ENCODE peak calls at places on chromosomes 1 and 21, in six cellular contexts. H is upper lobe of left lung, X is HFF-Myc, V is lower lobe of right lung, S is brain microvascular endothelial cell, O is left ventricle myocardium inferior. G is an unnamed sample.

GRCh38 chr1:47533176-47534039 is 95.6 kb downstream of the FOXD2 start:
- DNase-seq in V (peak), X (peak), S (peak), H (peak), O (peak), G (peak)

GRCh38 chr1:158048371-158049067 is 55.1 kb downstream of the KIRREL1 start:
- DNase-seq in S (no peak), X (no peak), H (no peak), O (no peak), V (no peak), G (no peak)

GRCh38 chr1:21268281-21269239 is 21.7 kb downstream of the ECE1 start:
- DNase-seq in H (no peak), X (no peak), S (no peak), O (no peak), V (no peak), G (no peak)

GRCh38 chr1:245809361-245809760 is 654.6 kb downstream of the KIF26B start:
- DNase-seq in S (no peak), V (no peak), X (no peak), H (no peak), O (no peak), G (peak)

GRCh38 chr1:106435269-106435668 is 621.2 kb upstream of the PRMT6 start:
- DNase-seq in V (no peak), S (no peak), X (no peak), H (no peak), O (no peak), G (no peak)

GRCh38 chr1:167819849-167820683 is 93.9 kb downstream of the ADCY10 start:
- DNase-seq in X (peak), S (peak), V (peak), O (peak), H (peak), G (no peak)

GRCh38 chr1:147292635-147293251 is 50.3 kb downstream of the CHD1L start:
- DNase-seq in S (peak), X (peak), H (no peak), V (no peak), O (no peak), G (no peak)

GRCh38 chr21:14917762-14918161 is 147.0 kb downstream of the NRIP1 start:
- DNase-seq in H (no peak), S (no peak), X (no peak), O (no peak), V (no peak), G (no peak)

GRCh38 chr1:180311011-180311730 is 81.1 kb downstream of the LHX4 start:
- DNase-seq in S (peak), V (no peak), H (no peak), O (no peak), X (no peak), G (no peak)

GRCh38 chr1:232293361-232293760 is 336.6 kb downstream of the SIPA1L2 start:
- DNase-seq in O (no peak), X (no peak), V (no peak), S (no peak), H (no peak), G (no peak)

GRCh38 chr1:93600663-93601062 is 81.0 kb downstream of the BCAR3 start:
- DNase-seq in O (no peak), S (no peak), H (no peak), X (no peak), V (no peak), G (no peak)

GRCh38 chr1:197320991-197321531 is 53.0 kb downstream of the CRB1 start:
- DNase-seq in X (no peak), H (no peak), V (no peak), O (no peak), S (peak), G (no peak)

GRCh38 chr1:194033646-194034045 is 847.2 kb upstream of the B3GALT2 start:
- DNase-seq in S (no peak), H (no peak), X (no peak), O (no peak), V (no peak), G (no peak)

GRCh38 chr1:178724734-178725602 is at the start of gene RALGPS2:
- DNase-seq in X (no peak), V (peak), O (peak), H (peak), S (peak), G (peak)

GRCh38 chr21:38831526-38832467 is 26.1 kb downstream of the ETS2 start:
- DNase-seq in X (peak), O (peak), H (no peak), V (peak), S (peak), G (no peak)

GRCh38 chr21:31329431-31330143 is 14.5 kb downstream of the TIAM1 start:
- DNase-seq in H (no peak), S (no peak), O (no peak), X (no peak), V (no peak), G (no peak)

GRCh38 chr1:204445860-204446412 is 34.3 kb upstream of the PPP1R15B start:
- DNase-seq in V (no peak), H (peak), X (no peak), O (no peak), S (peak), G (no peak)

GRCh38 chr1:14835725-14836124 is 237.2 kb downstream of the KAZN start:
- DNase-seq in H (no peak), S (no peak), X (no peak), V (no peak), O (no peak), G (no peak)

GRCh38 chr1:16420719-16421118 is 16.5 kb downstream of the SPATA21 start:
- DNase-seq in H (no peak), O (no peak), X (no peak), S (no peak), V (no peak), G (no peak)

GRCh38 chr1:8217011-8217711 is 100.8 kb upstream of the SLC45A1 start:
- DNase-seq in V (peak), X (no peak), O (peak), S (no peak), H (peak), G (no peak)

GRCh38 chr1:55310517-55310927 is 95.4 kb upstream of the USP24 start:
- DNase-seq in H (no peak), S (peak), O (no peak), X (peak), V (no peak), G (no peak)

GRCh38 chr1:206736878-206737728 is 33.5 kb upstream of the IL19 start:
- DNase-seq in O (no peak), H (no peak), S (no peak), V (no peak), X (no peak), G (no peak)

GRCh38 chr1:3155056-3155805 is 86.2 kb downstream of the PRDM16 start:
- DNase-seq in O (no peak), X (no peak), V (no peak), S (no peak), H (peak), G (no peak)

GRCh38 chr1:56081151-56081550 is 498.2 kb downstream of the PLPP3 start:
- DNase-seq in H (no peak), X (no peak), S (peak), O (peak), V (peak), G (no peak)

GRCh38 chr1:207893737-207894582 is 17.0 kb downstream of the CD34 start:
- DNase-seq in H (no peak), S (no peak), O (no peak), X (no peak), V (no peak), G (no peak)
- TF ChIP-seq CTCF in H (no peak), S (no peak), O (no peak), X (no peak), V (no peak), G (no peak)

GRCh38 chr1:33147997-33148314 is 33.9 kb downstream of the TRIM62 start:
- DNase-seq in V (no peak), O (no peak), H (no peak), X (no peak), S (peak), G (no peak)
- TF ChIP-seq CTCF in V (no peak), O (no peak), H (no peak), X (peak), S (peak), G (peak)

DNA sequence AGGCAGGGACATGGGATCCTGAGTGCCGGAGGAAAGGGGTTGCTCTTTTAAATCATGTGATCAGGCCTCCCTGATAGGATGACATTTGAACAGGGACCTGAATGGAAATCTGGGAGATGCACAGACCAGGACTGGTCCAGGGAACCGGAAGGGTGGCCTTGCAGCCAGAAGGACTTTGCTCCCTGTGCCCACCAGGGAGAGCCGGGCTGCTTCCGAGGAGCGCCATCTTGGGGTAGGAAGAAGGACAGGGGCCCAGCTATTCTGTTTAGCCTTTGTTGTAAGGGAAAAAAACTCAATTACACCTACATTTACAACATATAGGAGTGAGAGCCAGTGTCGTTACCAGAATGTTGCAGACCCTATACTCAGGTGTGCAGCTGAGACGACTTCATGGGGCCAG is 5.5 kb downstream of the KLHDC7A start:
- DNase-seq in H (no peak), V (no peak), X (no peak), S (no peak), O (no peak), G (no peak)
- TF ChIP-seq CTCF in H (no peak), V (no peak), X (no peak), S (no peak), O (no peak), G (peak)

GRCh38 chr1:29124366-29125236 is 898 bp upstream of the TMEM200B start:
- DNase-seq in H (peak), X (no peak), S (peak), V (peak), O (peak), G (peak)
- TF ChIP-seq CTCF in H (peak), X (peak), S (peak), V (peak), O (peak), G (peak)

GRCh38 chr1:150134537-150134936 is 15.2 kb upstream of the PLEKHO1 start:
- DNase-seq in O (no peak), X (no peak), V (no peak), H (no peak), S (no peak), G (no peak)

GRCh38 chr1:150142083-150142482 is 7.6 kb upstream of the PLEKHO1 start:
- DNase-seq in H (no peak), O (no peak), X (no peak), S (no peak), V (no peak), G (no peak)

GRCh38 chr1:150141452-150141851 is 8.3 kb upstream of the PLEKHO1 start:
- DNase-seq in V (no peak), H (no peak), X (no peak), O (no peak), S (no peak), G (no peak)

GRCh38 chr1:150132372-150132771 is 17.3 kb upstream of the PLEKHO1 start:
- DNase-seq in H (no peak), X (no peak), S (no peak), O (no peak), V (no peak), G (no peak)

DNA sequence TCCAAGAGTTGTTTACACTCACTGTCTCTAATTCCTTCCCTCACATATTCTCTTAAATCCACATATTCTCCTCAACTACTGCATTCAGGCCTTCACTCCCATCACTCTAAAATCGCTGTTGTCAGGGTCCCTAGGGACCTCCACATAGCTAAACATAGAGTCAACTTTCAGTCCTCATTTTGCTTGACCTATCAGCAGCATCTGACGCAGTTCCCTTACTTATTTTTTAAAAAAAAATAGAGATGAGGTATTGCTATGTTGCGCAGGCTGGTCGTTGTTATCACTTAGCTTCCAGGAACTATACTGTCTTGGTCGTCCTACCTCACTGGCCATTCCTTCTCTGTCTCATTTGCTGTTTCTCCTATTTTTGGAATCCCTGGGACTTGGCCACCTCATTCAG is 11.7 kb upstream of the PLEKHO1 start:
- DNase-seq in X (no peak), V (no peak), S (peak), O (no peak), H (no peak), G (no peak)
- TF ChIP-seq CTCF in X (no peak), V (no peak), S (no peak), O (no peak), H (no peak), G (no peak)

GRCh38 chr1:233679030-233679429 is 65.1 kb downstream of the KCNK1 start:
- DNase-seq in H (no peak), X (no peak), V (no peak), S (no peak), O (no peak), G (no peak)

GRCh38 chr1:233681285-233681684 is 67.4 kb downstream of the KCNK1 start:
- DNase-seq in V (no peak), X (no peak), H (no peak), O (no peak), S (no peak), G (no peak)

GRCh38 chr1:233679598-233679997 is 65.7 kb downstream of the KCNK1 start:
- DNase-seq in O (no peak), X (no peak), S (no peak), H (no peak), V (no peak), G (no peak)

GRCh38 chr1:233677690-233678354 is 63.9 kb downstream of the KCNK1 start:
- DNase-seq in O (no peak), S (no peak), H (no peak), V (no peak), X (no peak), G (no peak)

GRCh38 chr1:233680000-233680399 is 66.1 kb downstream of the KCNK1 start:
- DNase-seq in H (no peak), X (no peak), S (no peak), O (no peak), V (no peak), G (no peak)
- TF ChIP-seq CTCF in H (no peak), X (no peak), S (no peak), O (no peak), V (no peak), G (no peak)